ENCODE peak calls at places on chromosomes 5 and 9, in ten cellular contexts. N is CD4-positive, alpha-beta T cell; E is progenitor cell of endocrine pancreas; K is EL; V is AG10803; O is RWPE1; L is naive thymus-derived CD8-positive, alpha-beta T cell; Q is cardiac fibroblast; S is stimulated activated CD8-positive, alpha-beta memory T cell treated with anti-CD3 and anti-CD28 coated beads, Interleukin-4, amount 100 ng/mL, for 1 hour; A is CD8-positive, alpha-beta memory T cell. R is an unnamed sample.

GRCh38 chr5:176726746-176727527 is 79.7 kb downstream of the TSPAN17 start:
- DNase-seq in N (no peak), E (no peak), K (no peak), V (no peak), O (no peak), L (no peak), Q (no peak), S (no peak), A (no peak), R (no peak)

GRCh38 chr5:76999451-76999850 is 30.8 kb upstream of the AGGF1 start:
- DNase-seq in N (no peak), E (no peak), K (peak), V (peak), O (peak), L (no peak), Q (peak), S (no peak), A (no peak), R (no peak)

GRCh38 chr9:98255064-98255577 is 328 bp downstream of the TBC1D2 start:
- DNase-seq in N (no peak), E (peak), K (peak), V (peak), O (peak), L (no peak), Q (peak), S (peak), A (no peak), R (no peak)

GRCh38 chr9:2242778-2243395 is 227.7 kb downstream of the SMARCA2 start:
- DNase-seq in N (no peak), E (no peak), K (peak), V (no peak), O (no peak), L (no peak), Q (peak), S (no peak), A (no peak), R (no peak)

GRCh38 chr9:130914417-130915095 is 17.9 kb upstream of the QRFP start:
- DNase-seq in N (no peak), E (no peak), K (no peak), V (no peak), O (no peak), L (no peak), Q (no peak), S (no peak), A (no peak), R (no peak)

GRCh38 chr9:104808030-104808614 is 44.2 kb downstream of the NIPSNAP3B start:
- DNase-seq in N (no peak), E (no peak), K (peak), V (peak), O (peak), L (no peak), Q (peak), S (no peak), A (no peak), R (no peak)

GRCh38 chr9:1619915-1620705 is 395.0 kb upstream of the SMARCA2 start:
- DNase-seq in N (no peak), E (no peak), K (no peak), V (peak), O (peak), L (no peak), Q (peak), S (no peak), A (no peak), R (no peak)

GRCh38 chr9:22237497-22238363 is 208.9 kb upstream of the DMRTA1 start:
- DNase-seq in N (no peak), E (no peak), K (peak), V (peak), O (peak), L (no peak), Q (peak), S (no peak), A (no peak), R (no peak)

GRCh38 chr9:131747352-131747751 is 7.5 kb upstream of the RAPGEF1 start:
- DNase-seq in N (no peak), E (no peak), K (peak), V (peak), O (no peak), L (peak), Q (peak), S (no peak), A (peak), R (no peak)

GRCh38 chr5:111068208-111068607 is 3.3 kb upstream of the TSLP start:
- DNase-seq in N (no peak), E (no peak), K (no peak), V (no peak), O (no peak), L (no peak), Q (peak), S (no peak), A (no peak), R (no peak)

GRCh38 chr5:13540154-13540815 is 404.2 kb downstream of the DNAH5 start:
- DNase-seq in N (no peak), E (no peak), K (no peak), V (no peak), O (no peak), L (no peak), Q (no peak), S (no peak), A (no peak), R (no peak)

GRCh38 chr5:83084336-83084735 is 7.0 kb downstream of the XRCC4 start:
- DNase-seq in N (no peak), E (no peak), K (no peak), V (peak), O (no peak), L (no peak), Q (no peak), S (no peak), A (no peak), R (no peak)

GRCh38 chr9:90002299-90003045 is 397.7 kb downstream of the GADD45G start:
- DNase-seq in N (no peak), E (no peak), K (no peak), V (no peak), O (no peak), L (no peak), Q (no peak), S (no peak), A (no peak), R (no peak)

GRCh38 chr9:86494644-86495081 is 140.5 kb upstream of the TUT7 start:
- DNase-seq in N (no peak), E (no peak), K (peak), V (peak), O (peak), L (no peak), Q (peak), S (no peak), A (no peak), R (no peak)

GRCh38 chr9:129172816-129173215 is 5.2 kb downstream of the IER5L start:
- DNase-seq in N (no peak), E (no peak), K (no peak), V (no peak), O (no peak), L (no peak), Q (peak), S (no peak), A (no peak), R (no peak)

GRCh38 chr5:96146675-96147074 is 185.0 kb upstream of the ELL2 start:
- DNase-seq in N (no peak), E (no peak), K (peak), V (peak), O (peak), L (no peak), Q (peak), S (no peak), A (no peak), R (no peak)

GRCh38 chr9:34986541-34987047 is 3.0 kb upstream of the DNAJB5 start:
- DNase-seq in N (peak), E (no peak), K (no peak), V (no peak), O (no peak), L (peak), Q (peak), S (no peak), A (peak), R (no peak)

GRCh38 chr9:35116898-35117551 is 1.4 kb upstream of the ATOSB start:
- DNase-seq in N (peak), E (peak), K (peak), V (peak), O (peak), L (peak), Q (peak), S (peak), A (peak), R (no peak)

R was measured in chondrocyte.